ENCODE peak calls at places on chromosome X, in six cellular contexts. X is fibroblast of lung, Y is cardiac fibroblast, G is GM19239, Q is A172, K is myocyte. M is an unnamed sample.

GRCh38 chrX:9091253-9091652 is 57.3 kb upstream of the FAM9B start:
- DNase-seq in X (no peak), Y (no peak), G (no peak), Q (no peak), K (no peak), M (no peak)

GRCh38 chrX:103464071-103464773 is 55.1 kb downstream of the RAB40A start:
- DNase-seq in X (peak; percentile 66), Y (peak; percentile 64), G (no peak), Q (peak; percentile 6), K (peak; percentile 56), M (no peak)

GRCh38 chrX:45017946-45018345 is 145.0 kb downstream of the KDM6A start:
- DNase-seq in X (no peak), Y (no peak), G (no peak), Q (no peak), K (no peak), M (no peak)

GRCh38 chrX:19799319-19800182 is 87.8 kb downstream of the SH3KBP1 start:
- DNase-seq in X (peak; percentile 43), Y (peak; percentile 66), G (no peak), Q (peak; percentile 38), K (peak; percentile 65), M (peak; percentile 76)

GRCh38 chrX:143571521-143571920 is 54.2 kb upstream of the SPANXN3 start:
- DNase-seq in X (no peak), Y (peak; percentile 31), G (no peak), Q (peak; percentile 19), K (no peak), M (no peak)

GRCh38 chrX:68895339-68896250 is 66.8 kb downstream of the EFNB1 start:
- DNase-seq in X (peak; percentile 63), Y (peak; percentile 46), G (no peak), Q (peak; percentile 4), K (peak; percentile 51), M (no peak)

GRCh38 chrX:107135076-107135964 is 16.7 kb upstream of the RBM41 start:
- DNase-seq in X (peak; percentile 74), Y (peak; percentile 73), G (no peak), Q (peak; percentile 31), K (no peak), M (no peak)

GRCh38 chrX:15737188-15737956 is 698 bp upstream of the CA5B start:
- DNase-seq in X (no peak), Y (peak; percentile 17), G (no peak), Q (no peak), K (no peak), M (no peak)

GRCh38 chrX:153692611-153693156 is 5.0 kb downstream of the SLC6A8 start:
- DNase-seq in X (no peak), Y (no peak), G (no peak), Q (no peak), K (no peak), M (no peak)

GRCh38 chrX:97238632-97239031 is 354.9 kb downstream of the RPA4 start:
- DNase-seq in X (peak; percentile 35), Y (peak; percentile 69), G (no peak), Q (peak; percentile 26), K (no peak), M (no peak)

GRCh38 chrX:124208675-124209074 is 123.8 kb upstream of the TEX13D start:
- DNase-seq in X (no peak), Y (no peak), G (no peak), Q (no peak), K (peak; percentile 86), M (no peak)

GRCh38 chrX:136689441-136689840 is 41.5 kb downstream of the CD40LG start:
- DNase-seq in X (no peak), Y (no peak), G (no peak), Q (no peak), K (no peak), M (no peak)

GRCh38 chrX:40099046-40099968 is 1.5 kb upstream of the BCOR start:
- DNase-seq in X (no peak), Y (peak; percentile 23), G (no peak), Q (no peak), K (no peak), M (peak; percentile 45)

GRCh38 chrX:84907324-84907946 is 96.2 kb upstream of the APOOL start:
- DNase-seq in X (peak; percentile 36), Y (peak; percentile 41), G (no peak), Q (peak; percentile 2), K (peak; percentile 22), M (no peak)

GRCh38 chrX:79133897-79134296 is 10.6 kb upstream of the GPR174 start:
- DNase-seq in X (no peak), Y (no peak), G (no peak), Q (no peak), K (no peak), M (peak; percentile 76)

GRCh38 chrX:78652971-78653822 is 5.9 kb downstream of the RTL3 start:
- DNase-seq in X (peak; percentile 75), Y (peak; percentile 87), G (no peak), Q (peak; percentile 82), K (peak; percentile 63), M (no peak)

GRCh38 chrX:14607446-14607845 is 78.1 kb downstream of the GLRA2 start:
- DNase-seq in X (no peak), Y (no peak), G (no peak), Q (no peak), K (no peak), M (no peak)

GRCh38 chrX:30493348-30493747 is 84.2 kb downstream of the TASL start:
- DNase-seq in X (no peak), Y (no peak), G (no peak), Q (no peak), K (no peak), M (no peak)

GRCh38 chrX:47361538-47362511 is 8.6 kb upstream of the ZNF157 start:
- DNase-seq in X (peak; percentile 94), Y (peak; percentile 92), G (peak; percentile 55), Q (peak; percentile 96), K (peak; percentile 89), M (peak; percentile 38)

GRCh38 chrX:108735087-108735679 is 1.2 kb downstream of the IRS4 start:
- DNase-seq in X (no peak), Y (no peak), G (no peak), Q (no peak), K (no peak), M (no peak)

GRCh38 chrX:12973561-12974216 is 1.2 kb upstream of the TMSB4X start:
- DNase-seq in X (no peak), Y (no peak), G (no peak), Q (no peak), K (no peak), M (peak; percentile 79)

GRCh38 chrX:56733459-56734046 is 4.5 kb downstream of the NBDY start:
- DNase-seq in X (peak; percentile 51), Y (peak; percentile 73), G (no peak), Q (peak; percentile 55), K (peak; percentile 62), M (peak; percentile 51)

GRCh38 chrX:113651306-113651705 is 810.7 kb upstream of the AMOT start:
- DNase-seq in X (no peak), Y (no peak), G (no peak), Q (no peak), K (no peak), M (no peak)

GRCh38 chrX:38803609-38804480 is 2.6 kb downstream of the MID1IP1 start:
- DNase-seq in X (peak; percentile 81), Y (peak; percentile 75), G (peak; percentile 10), Q (peak; percentile 41), K (peak; percentile 91), M (peak; percentile 54)

GRCh38 chrX:150200820-150201287 is 162.3 kb upstream of the MAMLD1 start:
- DNase-seq in X (peak; percentile 95), Y (peak; percentile 97), G (peak; percentile 20), Q (peak; percentile 100), K (peak; percentile 95), M (no peak)

GRCh38 chrX:41389311-41389888 is 55.4 kb downstream of the DDX3X start:
- DNase-seq in X (no peak), Y (no peak), G (no peak), Q (no peak), K (no peak), M (no peak)

GRCh38 chrX:140360924-140361323 is 143.9 kb downstream of the SOX3 start:
- DNase-seq in X (no peak), Y (no peak), G (no peak), Q (no peak), K (no peak), M (no peak)

GRCh38 chrX:122625821-122626220 is 558.3 kb upstream of the GRIA3 start:
- DNase-seq in X (peak; percentile 47), Y (peak; percentile 1), G (no peak), Q (no peak), K (peak; percentile 32), M (no peak)

GRCh38 chrX:47991263-47992092 is 12.3 kb downstream of the ZNF182 start:
- DNase-seq in X (peak; percentile 27), Y (peak; percentile 80), G (no peak), Q (peak; percentile 56), K (peak; percentile 30), M (no peak)

GRCh38 chrX:137198040-137198439 is 164.2 kb upstream of the GPR101 start:
- DNase-seq in X (no peak), Y (no peak), G (no peak), Q (no peak), K (no peak), M (no peak)